ENCODE peak calls at places on chromosome 18, in seven cellular contexts. Q is thoracic aorta, G is osteoblast, K is brain microvascular endothelial cell, J is tibial nerve, T is ovary, H is adrenal gland. L is an unnamed sample.

GRCh38 chr18:47701133-47701532 is 229.3 kb downstream of the SMAD2 start:
- DNase-seq in H (no peak), G (no peak), K (no peak), T (no peak), Q (no peak), J (no peak), L (no peak)

GRCh38 chr18:79169958-79170555 is 100.9 kb downstream of the ATP9B start:
- DNase-seq in G (peak), H (peak), T (no peak), Q (no peak), J (no peak), K (no peak), L (no peak)

GRCh38 chr18:8515142-8515865 is 93.9 kb upstream of the RAB12 start:
- DNase-seq in T (no peak), H (no peak), G (no peak), K (no peak), Q (no peak), J (no peak), L (no peak)

GRCh38 chr18:9348079-9348671 is 13.6 kb downstream of the TWSG1 start:
- DNase-seq in T (no peak), H (no peak), G (peak), J (no peak), K (peak), Q (no peak), L (no peak)

GRCh38 chr18:8839285-8839684 is 133.9 kb downstream of the MTCL1 start:
- DNase-seq in H (no peak), T (peak), J (no peak), Q (no peak), G (no peak), K (no peak), L (no peak)

GRCh38 chr18:28961669-28962228 is 784.8 kb upstream of the CDH2 start:
- DNase-seq in G (no peak), H (no peak), J (no peak), K (peak), Q (no peak), T (no peak), L (peak)

GRCh38 chr18:8706545-8706980 is 1.2 kb downstream of the MTCL1 start:
- DNase-seq in H (no peak), T (peak), J (no peak), K (no peak), Q (no peak), G (peak), L (no peak)

GRCh38 chr18:50268022-50268747 is 1.9 kb upstream of the CFAP53 start:
- DNase-seq in H (peak), Q (peak), G (peak), K (peak), J (peak), T (peak), L (no peak)

GRCh38 chr18:50374753-50375391 is at the start of gene SKA1:
- DNase-seq in T (peak), J (peak), Q (peak), H (peak), G (peak), K (peak), L (peak)

GRCh38 chr18:31203086-31203793 is 40.6 kb upstream of the DSC1 start:
- DNase-seq in Q (no peak), T (no peak), J (peak), G (no peak), K (no peak), H (no peak), L (no peak)

GRCh38 chr18:46625069-46625468 is 32.0 kb downstream of the LOXHD1 start:
- DNase-seq in Q (no peak), K (no peak), G (no peak), T (no peak), J (no peak), H (no peak), L (no peak)

GRCh38 chr18:79515331-79515730 is 119.6 kb downstream of the NFATC1 start:
- DNase-seq in Q (no peak), G (peak), K (no peak), H (no peak), J (no peak), T (no peak), L (no peak)

GRCh38 chr18:47150029-47150823 is at the start of gene HDHD2:
- DNase-seq in T (peak), H (peak), G (peak), J (peak), Q (peak), K (peak), L (peak)

GRCh38 chr18:23259701-23260661 is 124.7 kb downstream of the CABLES1 start:
- DNase-seq in J (peak), G (peak), T (peak), Q (peak), H (peak), K (peak), L (peak)

GRCh38 chr18:75199327-75199726 is 9.6 kb downstream of the PTGR3 start:
- DNase-seq in J (no peak), G (no peak), T (no peak), K (no peak), Q (no peak), H (no peak), L (no peak)

GRCh38 chr18:57915241-57915640 is 112.1 kb upstream of the ATP8B1 start:
- DNase-seq in Q (no peak), J (no peak), G (no peak), H (no peak), K (no peak), T (no peak), L (peak)

GRCh38 chr18:58645398-58645797 is 16.5 kb upstream of the ALPK2 start:
- DNase-seq in G (no peak), K (peak), T (no peak), J (no peak), Q (no peak), H (no peak), L (no peak)

GRCh38 chr18:35673682-35674081 is 92.1 kb downstream of the GALNT1 start:
- DNase-seq in G (no peak), K (no peak), J (no peak), Q (no peak), T (no peak), H (no peak), L (no peak)

GRCh38 chr18:79353238-79353637 is 42.5 kb upstream of the NFATC1 start:
- DNase-seq in J (no peak), T (no peak), K (peak), Q (no peak), G (no peak), H (no peak), L (no peak)

GRCh38 chr18:28905509-28905908 is 728.6 kb upstream of the CDH2 start:
- DNase-seq in K (peak), G (peak), Q (no peak), J (no peak), T (no peak), H (no peak), L (no peak)

GRCh38 chr18:24497052-24497754 is 36.8 kb downstream of the HRH4 start:
- DNase-seq in G (peak), K (no peak), Q (no peak), J (no peak), H (no peak), T (no peak), L (no peak)

GRCh38 chr18:11320981-11321380 is 171.6 kb upstream of the PIEZO2 start:
- DNase-seq in J (no peak), Q (no peak), H (no peak), G (no peak), T (no peak), K (peak), L (no peak)

GRCh38 chr18:25228410-25228809 is 123.6 kb downstream of the ZNF521 start:
- DNase-seq in G (no peak), T (no peak), Q (no peak), J (no peak), K (no peak), H (no peak), L (no peak)

GRCh38 chr18:73895701-73896100 is 251.9 kb downstream of the FBXO15 start:
- DNase-seq in J (no peak), H (no peak), G (no peak), Q (no peak), T (no peak), K (no peak), L (no peak)

GRCh38 chr18:74596959-74597661 is 560 bp upstream of the ZNF407 start:
- DNase-seq in H (peak), T (peak), K (peak), Q (peak), G (peak), J (peak), L (no peak)

GRCh38 chr18:59899298-59900221 is at the start of gene PMAIP1:
- DNase-seq in G (peak), T (peak), Q (peak), H (peak), J (peak), K (peak), L (peak)

GRCh38 chr18:70331456-70332097 is 42.7 kb downstream of the SOCS6 start:
- DNase-seq in G (no peak), H (no peak), J (no peak), Q (no peak), T (no peak), K (no peak), L (no peak)

GRCh38 chr18:7609617-7610016 is 42.5 kb downstream of the PTPRM start:
- DNase-seq in G (no peak), Q (no peak), H (no peak), K (no peak), J (no peak), T (no peak), L (no peak)

GRCh38 chr18:57925706-57926105 is 118.3 kb upstream of the NEDD4L start:
- DNase-seq in H (no peak), J (no peak), T (no peak), G (peak), Q (no peak), K (no peak), L (peak)

GRCh38 chr18:22541232-22541631 is 123.5 kb upstream of the CTAGE1 start:
- DNase-seq in G (no peak), T (no peak), J (no peak), Q (no peak), K (no peak), H (no peak), L (no peak)

GRCh38 chr18:79589601-79590091 is 90.0 kb upstream of the CTDP1 start:
- DNase-seq in K (no peak), J (no peak), Q (no peak), T (peak), G (peak), H (no peak), L (no peak)

GRCh38 chr18:9017900-9018217 is 84.6 kb upstream of the NDUFV2 start:
- DNase-seq in J (no peak), Q (peak), G (no peak), T (no peak), H (no peak), K (peak), L (no peak)

GRCh38 chr18:5197461-5197860 is 404 bp upstream of the AKAIN1 start:
- DNase-seq in H (no peak), K (no peak), T (no peak), Q (no peak), G (no peak), J (no peak), L (no peak)

GRCh38 chr18:5196253-5197031 is 615 bp downstream of the AKAIN1 start:
- DNase-seq in J (no peak), K (no peak), G (peak), H (peak), Q (no peak), T (no peak), L (no peak)

GRCh38 chr18:5195656-5196055 is 1.4 kb downstream of the AKAIN1 start:
- DNase-seq in K (no peak), H (no peak), T (no peak), G (no peak), Q (no peak), J (no peak), L (no peak)

GRCh38 chr18:5197032-5197434 is at the start of gene AKAIN1:
- DNase-seq in H (peak), Q (no peak), G (peak), T (no peak), J (no peak), K (peak), L (no peak)
- H3K4me3 ChIP-seq in H (no peak), Q (no peak), G (no peak), T (no peak), J (no peak), K (no peak), L (no peak)

GRCh38 chr18:3985664-3986063 is 469.4 kb downstream of the DLGAP1 start:
- DNase-seq in T (no peak), K (no peak), Q (no peak), J (no peak), G (no peak), H (no peak), L (peak)
- TF ChIP-seq CTCF in T (no peak), K (no peak), Q (no peak), J (no peak), G (no peak), H (no peak), L (peak)

GRCh38 chr18:71529708-71530303 is 1014.3 kb downstream of the CBLN2 start:
- DNase-seq in H (no peak), K (peak), J (no peak), T (no peak), G (no peak), Q (no peak), L (peak)
- H3K27ac ChIP-seq in H (no peak), K (no peak), J (no peak), T (no peak), G (no peak), Q (no peak), L (no peak)

GRCh38 chr18:32349728-32350395 is 120.8 kb downstream of the GAREM1 start:
- DNase-seq in J (peak), T (peak), H (peak), Q (peak), K (peak), G (peak), L (peak)
- H3K4me3 ChIP-seq in J (peak), T (no peak), H (no peak), Q (peak), K (peak), G (peak), L (peak)

GRCh38 chr18:56238576-56238975 is 399.8 kb downstream of the TXNL1 start:
- DNase-seq in G (no peak), Q (no peak), H (no peak), J (no peak), K (no peak), T (no peak), L (no peak)
- TF ChIP-seq CTCF in G (peak), Q (no peak), H (no peak), J (no peak), K (peak), T (no peak), L (peak)

GRCh38 chr18:63099026-63099840 is 220.3 kb downstream of the BCL2 start:
- DNase-seq in G (peak), J (no peak), K (no peak), H (no peak), Q (no peak), T (no peak), L (no peak)
- H3K27ac ChIP-seq in G (no peak), J (no peak), K (no peak), H (no peak), Q (no peak), T (no peak), L (no peak)

GRCh38 chr18:49019446-49020045 is 68.8 kb upstream of the SMAD7 start:
- DNase-seq in Q (no peak), T (no peak), H (no peak), K (no peak), G (no peak), J (no peak), L (no peak)
- H3K4me3 ChIP-seq in Q (no peak), T (no peak), H (no peak), K (no peak), G (no peak), J (no peak), L (no peak)

GRCh38 chr18:2970762-2971659 is 41.9 kb downstream of the LPIN2 start:
- DNase-seq in Q (no peak), H (no peak), G (no peak), T (no peak), K (no peak), J (no peak), L (no peak)
- TF ChIP-seq CTCF in Q (no peak), H (no peak), G (no peak), T (no peak), K (no peak), J (no peak), L (no peak)

GRCh38 chr18:76588591-76589303 is 93.7 kb upstream of the ZNF516 start:
- DNase-seq in T (no peak), H (peak), G (no peak), J (peak), Q (no peak), K (no peak), L (no peak)
- H3K27ac ChIP-seq in T (no peak), H (no peak), G (no peak), J (no peak), Q (no peak), K (no peak), L (no peak)

L was measured in AG04450.